ENCODE peak calls at places on chromosomes 11 and 22, in six cellular contexts. One of them, this sample, is unnamed.

GRCh38 chr11:34790620-34791019 is 125.6 kb downstream of the APIP start:
- DNase-seq in kidney: no peak
- DNase-seq in upper lobe of right lung: no peak
- DNase-seq in H7: peak; percentile 18
- DNase-seq in astrocyte of the cerebellum: no peak
- DNase-seq in HCT116: no peak
- DNase-seq in this sample: no peak

GRCh38 chr11:59172345-59173079 is 580 bp downstream of the DTX4 start:
- DNase-seq in H7: peak; percentile 70
- DNase-seq in upper lobe of right lung: peak; percentile 76
- DNase-seq in kidney: peak; percentile 83
- DNase-seq in astrocyte of the cerebellum: no peak
- DNase-seq in HCT116: no peak
- DNase-seq in this sample: no peak

GRCh38 chr22:23418159-23418788 is 161.8 kb downstream of the IGLL1 start:
- DNase-seq in HCT116: no peak
- DNase-seq in astrocyte of the cerebellum: no peak
- DNase-seq in kidney: no peak
- DNase-seq in H7: no peak
- DNase-seq in upper lobe of right lung: no peak
- DNase-seq in this sample: no peak

GRCh38 chr11:118180300-118180703 is 3.9 kb upstream of the SCN2B start:
- DNase-seq in HCT116: peak; percentile 55
- DNase-seq in H7: peak; percentile 71
- DNase-seq in upper lobe of right lung: no peak
- DNase-seq in kidney: no peak
- DNase-seq in astrocyte of the cerebellum: no peak
- DNase-seq in this sample: no peak

GRCh38 chr22:36467042-36467810 is 14.2 kb downstream of the TXN2 start:
- DNase-seq in astrocyte of the cerebellum: peak; percentile 71
- DNase-seq in upper lobe of right lung: no peak
- DNase-seq in H7: no peak
- DNase-seq in kidney: no peak
- DNase-seq in HCT116: peak; percentile 46
- DNase-seq in this sample: no peak

GRCh38 chr11:45089845-45090499 is 56.5 kb upstream of the PRDM11 start:
- DNase-seq in astrocyte of the cerebellum: no peak
- DNase-seq in kidney: peak; percentile 37
- DNase-seq in H7: peak; percentile 55
- DNase-seq in HCT116: no peak
- DNase-seq in upper lobe of right lung: no peak
- DNase-seq in this sample: no peak

GRCh38 chr11:100918551-100919500 is 210.8 kb downstream of the PGR start:
- DNase-seq in kidney: no peak
- DNase-seq in H7: no peak
- DNase-seq in HCT116: no peak
- DNase-seq in astrocyte of the cerebellum: no peak
- DNase-seq in upper lobe of right lung: no peak
- DNase-seq in this sample: no peak

GRCh38 chr11:127675602-127676001 is 675.0 kb upstream of the KIRREL3 start:
- DNase-seq in HCT116: no peak
- DNase-seq in upper lobe of right lung: no peak
- DNase-seq in astrocyte of the cerebellum: no peak
- DNase-seq in kidney: no peak
- DNase-seq in H7: no peak
- DNase-seq in this sample: no peak

GRCh38 chr11:20592741-20593140 is 6.7 kb upstream of the SLC6A5 start:
- DNase-seq in upper lobe of right lung: no peak
- DNase-seq in kidney: no peak
- DNase-seq in H7: no peak
- DNase-seq in astrocyte of the cerebellum: no peak
- DNase-seq in HCT116: no peak
- DNase-seq in this sample: no peak

GRCh38 chr22:29581799-29582198 is 886 bp upstream of the NIPSNAP1 start:
- DNase-seq in H7: no peak
- DNase-seq in astrocyte of the cerebellum: no peak
- DNase-seq in upper lobe of right lung: no peak
- DNase-seq in kidney: no peak
- DNase-seq in HCT116: no peak
- DNase-seq in this sample: no peak

GRCh38 chr11:67022341-67022933 is 497 bp upstream of the SYT12 start:
- DNase-seq in upper lobe of right lung: no peak
- DNase-seq in kidney: peak; percentile 91
- DNase-seq in HCT116: peak; percentile 75
- DNase-seq in astrocyte of the cerebellum: no peak
- DNase-seq in H7: no peak
- DNase-seq in this sample: no peak
- H3K4me3 ChIP-seq in upper lobe of right lung: peak overlapping the region; percentile 12
- H3K4me3 ChIP-seq in kidney: no peak overlapping the region
- H3K4me3 ChIP-seq in HCT116: peak overlapping the region; percentile 37
- H3K4me3 ChIP-seq in astrocyte of the cerebellum: peak overlapping the region; percentile 26
- H3K4me3 ChIP-seq in H7: peak overlapping the region; percentile 42
- H3K4me3 ChIP-seq in this sample: peak overlapping the region; percentile 47

GRCh38 chr22:24695958-24696511 is 78.5 kb downstream of the PIWIL3 start:
- DNase-seq in kidney: peak; percentile 85
- DNase-seq in HCT116: no peak
- DNase-seq in H7: peak; percentile 78
- DNase-seq in upper lobe of right lung: peak; percentile 88
- DNase-seq in astrocyte of the cerebellum: no peak
- DNase-seq in this sample: no peak
- H3K4me3 ChIP-seq in kidney: no peak overlapping the region
- H3K4me3 ChIP-seq in HCT116: no peak overlapping the region
- H3K4me3 ChIP-seq in H7: no peak overlapping the region
- H3K4me3 ChIP-seq in upper lobe of right lung: peak overlapping the region; percentile 35
- H3K4me3 ChIP-seq in astrocyte of the cerebellum: no peak overlapping the region
- H3K4me3 ChIP-seq in this sample: no peak overlapping the region

GRCh38 chr11:93651052-93651451 is 10.4 kb upstream of the CEP295 start:
- DNase-seq in H7: no peak
- DNase-seq in upper lobe of right lung: no peak
- DNase-seq in HCT116: no peak
- DNase-seq in kidney: no peak
- DNase-seq in astrocyte of the cerebellum: no peak
- DNase-seq in this sample: no peak
- H3K4me3 ChIP-seq in H7: no peak overlapping the region
- H3K4me3 ChIP-seq in upper lobe of right lung: no peak overlapping the region
- H3K4me3 ChIP-seq in HCT116: no peak overlapping the region
- H3K4me3 ChIP-seq in kidney: no peak overlapping the region
- H3K4me3 ChIP-seq in astrocyte of the cerebellum: no peak overlapping the region
- H3K4me3 ChIP-seq in this sample: no peak overlapping the region

GRCh38 chr22:39013923-39014722 is at the start of gene APOBEC3C:
- DNase-seq in kidney: peak; percentile 91
- DNase-seq in upper lobe of right lung: peak; percentile 83
- DNase-seq in astrocyte of the cerebellum: peak; percentile 55
- DNase-seq in H7: peak; percentile 81
- DNase-seq in HCT116: peak; percentile 65
- DNase-seq in this sample: peak; percentile 63

GRCh38 chr22:39021552-39022250 is 774 bp downstream of the APOBEC3D start:
- DNase-seq in upper lobe of right lung: no peak
- DNase-seq in astrocyte of the cerebellum: no peak
- DNase-seq in HCT116: no peak
- DNase-seq in kidney: no peak
- DNase-seq in H7: no peak
- DNase-seq in this sample: no peak

GRCh38 chr22:39012525-39013516 is 1.2 kb upstream of the APOBEC3C start:
- DNase-seq in kidney: no peak
- DNase-seq in astrocyte of the cerebellum: no peak
- DNase-seq in H7: no peak
- DNase-seq in upper lobe of right lung: no peak
- DNase-seq in HCT116: no peak
- DNase-seq in this sample: no peak

GRCh38 chr22:39016592-39016991 is 2.5 kb downstream of the APOBEC3C start:
- DNase-seq in astrocyte of the cerebellum: no peak
- DNase-seq in kidney: no peak
- DNase-seq in HCT116: no peak
- DNase-seq in H7: no peak
- DNase-seq in upper lobe of right lung: no peak
- DNase-seq in this sample: no peak

GRCh38 chr22:39017596-39018365 is 3.1 kb upstream of the APOBEC3D start:
- DNase-seq in kidney: no peak
- DNase-seq in HCT116: no peak
- DNase-seq in upper lobe of right lung: no peak
- DNase-seq in astrocyte of the cerebellum: no peak
- DNase-seq in H7: peak; percentile 80
- DNase-seq in this sample: no peak
- H3K4me3 ChIP-seq in kidney: no peak overlapping the region
- H3K4me3 ChIP-seq in HCT116: no peak overlapping the region
- H3K4me3 ChIP-seq in upper lobe of right lung: no peak overlapping the region
- H3K4me3 ChIP-seq in astrocyte of the cerebellum: no peak overlapping the region
- H3K4me3 ChIP-seq in H7: peak overlapping the region; percentile 38
- H3K4me3 ChIP-seq in this sample: no peak overlapping the region

GRCh38 chr11:102267602-102268001 is 49.7 kb upstream of the BIRC3 start:
- DNase-seq in H7: no peak
- DNase-seq in HCT116: no peak
- DNase-seq in upper lobe of right lung: no peak
- DNase-seq in astrocyte of the cerebellum: no peak
- DNase-seq in kidney: no peak
- DNase-seq in this sample: peak; percentile 47
- H3K4me3 ChIP-seq in H7: no peak overlapping the region
- H3K4me3 ChIP-seq in HCT116: peak overlapping the region; percentile 34
- H3K4me3 ChIP-seq in upper lobe of right lung: no peak overlapping the region
- H3K4me3 ChIP-seq in astrocyte of the cerebellum: no peak overlapping the region
- H3K4me3 ChIP-seq in kidney: no peak overlapping the region
- H3K4me3 ChIP-seq in this sample: peak overlapping the region; percentile 46

GRCh38 chr11:65892661-65893317 is 2.3 kb downstream of the CCDC85B start:
- DNase-seq in astrocyte of the cerebellum: no peak
- DNase-seq in kidney: peak; percentile 50
- DNase-seq in HCT116: no peak
- DNase-seq in H7: no peak
- DNase-seq in upper lobe of right lung: no peak
- DNase-seq in this sample: no peak
- H3K4me3 ChIP-seq in astrocyte of the cerebellum: no peak overlapping the region
- H3K4me3 ChIP-seq in kidney: no peak overlapping the region
- H3K4me3 ChIP-seq in HCT116: peak overlapping the region; percentile 53
- H3K4me3 ChIP-seq in H7: no peak overlapping the region
- H3K4me3 ChIP-seq in upper lobe of right lung: peak overlapping the region; percentile 91
- H3K4me3 ChIP-seq in this sample: peak overlapping the region; percentile 50

GRCh38 chr11:128734439-128735224 is 40.8 kb downstream of the FLI1 start:
- DNase-seq in astrocyte of the cerebellum: no peak
- DNase-seq in kidney: no peak
- DNase-seq in HCT116: no peak
- DNase-seq in upper lobe of right lung: peak; percentile 75
- DNase-seq in H7: no peak
- DNase-seq in this sample: no peak
- H3K4me3 ChIP-seq in astrocyte of the cerebellum: no peak overlapping the region
- H3K4me3 ChIP-seq in kidney: no peak overlapping the region
- H3K4me3 ChIP-seq in HCT116: no peak overlapping the region
- H3K4me3 ChIP-seq in upper lobe of right lung: no peak overlapping the region
- H3K4me3 ChIP-seq in H7: no peak overlapping the region
- H3K4me3 ChIP-seq in this sample: no peak overlapping the region

DNA sequence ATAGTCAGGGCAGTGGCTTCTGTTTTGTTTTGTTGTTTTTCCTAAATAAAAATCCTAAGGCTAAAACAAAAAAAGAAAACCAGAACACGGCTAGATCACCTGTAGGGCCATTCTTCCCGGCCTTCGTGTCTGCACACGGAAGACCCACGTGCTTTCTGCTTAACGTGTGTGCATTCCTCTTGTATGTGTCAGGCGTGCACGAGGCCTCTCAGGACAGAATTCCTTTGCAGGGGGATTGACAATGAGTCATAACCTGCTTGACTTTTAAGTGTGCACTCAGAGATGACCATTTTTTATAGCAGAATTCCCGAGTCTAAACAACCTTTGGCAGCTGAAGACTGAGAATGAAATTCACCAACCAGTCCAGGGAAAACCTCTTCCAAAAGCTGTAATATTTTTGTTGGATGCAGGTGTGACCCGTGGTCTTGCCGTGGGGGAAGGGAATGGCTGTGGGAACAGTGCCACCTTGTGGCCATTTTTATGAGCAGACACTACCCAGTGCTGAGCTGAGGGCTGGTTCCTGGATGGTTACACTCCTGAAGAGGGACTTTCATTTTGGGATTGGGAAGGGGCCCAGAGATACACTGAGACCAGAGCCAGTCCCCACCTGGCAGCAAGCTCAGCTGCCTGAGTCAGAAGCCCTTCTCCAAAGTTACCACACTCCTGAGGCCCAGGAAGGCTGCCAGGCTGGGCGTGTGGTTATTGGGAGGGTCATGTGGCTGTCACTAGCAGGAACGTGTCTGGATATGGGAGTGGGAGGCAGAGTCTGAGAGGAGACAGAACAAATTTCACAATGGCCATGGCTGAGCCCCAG is 35.7 kb upstream of the DKK3 start:
- DNase-seq in kidney: peak; percentile 88
- DNase-seq in upper lobe of right lung: peak; percentile 94
- DNase-seq in H7: peak; percentile 77
- DNase-seq in HCT116: peak; percentile 92
- DNase-seq in astrocyte of the cerebellum: peak; percentile 95
- DNase-seq in this sample: peak; percentile 90
- H3K4me3 ChIP-seq in kidney: no peak overlapping the region
- H3K4me3 ChIP-seq in upper lobe of right lung: no peak overlapping the region
- H3K4me3 ChIP-seq in H7: no peak overlapping the region
- H3K4me3 ChIP-seq in HCT116: peak overlapping the region; percentile 27
- H3K4me3 ChIP-seq in astrocyte of the cerebellum: peak overlapping the region; percentile 6
- H3K4me3 ChIP-seq in this sample: peak overlapping the region; percentile 29

DNA sequence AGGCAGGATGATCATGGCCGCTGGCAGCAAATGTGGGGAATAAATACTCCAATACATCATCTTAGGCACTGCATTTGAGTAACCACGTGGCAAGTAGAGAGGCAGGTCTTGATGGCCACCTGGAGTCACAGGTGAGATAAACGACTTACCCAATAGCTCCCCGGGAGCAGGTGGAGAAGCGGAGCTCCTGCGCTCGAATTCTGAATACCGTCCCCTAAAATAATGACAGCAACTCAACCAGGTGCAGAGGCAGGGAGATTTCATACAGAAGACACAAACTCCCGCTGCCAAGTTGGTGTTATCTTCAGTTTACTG is 525 bp downstream of the SLC43A3 start:
- DNase-seq in H7: peak; percentile 54
- DNase-seq in upper lobe of right lung: no peak
- DNase-seq in astrocyte of the cerebellum: no peak
- DNase-seq in kidney: no peak
- DNase-seq in HCT116: no peak
- DNase-seq in this sample: no peak
- H3K4me3 ChIP-seq in H7: peak overlapping the region; percentile 54
- H3K4me3 ChIP-seq in upper lobe of right lung: peak overlapping the region; percentile 56
- H3K4me3 ChIP-seq in astrocyte of the cerebellum: peak overlapping the region; percentile 46
- H3K4me3 ChIP-seq in kidney: peak overlapping the region; percentile 2
- H3K4me3 ChIP-seq in HCT116: peak overlapping the region; percentile 54
- H3K4me3 ChIP-seq in this sample: peak overlapping the region; percentile 32

DNA sequence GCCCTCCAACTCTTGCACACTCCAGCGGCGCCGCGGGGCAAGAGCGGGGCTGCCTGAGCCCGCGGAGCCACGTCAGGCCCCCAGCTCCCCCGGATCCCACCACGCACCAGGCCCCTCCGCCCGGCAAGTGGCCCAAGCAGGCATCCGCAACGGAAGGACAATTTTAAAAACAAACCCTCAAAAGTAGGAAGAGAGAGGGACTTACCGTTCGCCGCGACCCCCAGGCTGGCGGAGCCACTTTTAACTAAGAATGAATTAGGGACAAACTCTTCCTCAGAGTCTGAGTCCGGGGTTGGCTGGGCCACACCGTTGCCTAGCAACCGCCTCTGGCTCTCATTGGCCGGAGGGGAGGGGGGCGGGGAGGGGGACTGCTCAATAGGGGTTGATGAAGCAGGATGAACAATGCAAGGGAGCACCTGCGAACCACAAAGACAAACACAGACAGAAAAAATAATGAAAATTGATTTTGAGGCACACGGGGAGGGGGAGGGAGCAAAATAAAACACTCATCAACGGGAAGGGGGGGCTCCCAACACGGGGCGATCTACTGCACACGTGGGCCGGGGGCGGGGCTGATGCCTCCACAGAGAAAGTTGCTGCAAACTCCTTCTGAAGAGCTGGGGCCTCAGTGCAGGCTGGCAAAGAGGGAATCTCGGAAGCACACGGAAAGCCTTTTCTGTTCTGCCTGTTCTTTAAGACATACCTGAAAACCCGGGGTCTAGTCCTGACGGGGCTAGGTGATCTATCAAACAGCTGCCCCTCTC is 387.5 kb upstream of the NARS2 start:
- DNase-seq in HCT116: no peak
- DNase-seq in upper lobe of right lung: no peak
- DNase-seq in astrocyte of the cerebellum: peak; percentile 18
- DNase-seq in kidney: peak; percentile 79
- DNase-seq in H7: peak; percentile 96
- DNase-seq in this sample: no peak
- H3K4me3 ChIP-seq in HCT116: no peak overlapping the region
- H3K4me3 ChIP-seq in upper lobe of right lung: no peak overlapping the region
- H3K4me3 ChIP-seq in astrocyte of the cerebellum: peak overlapping the region; percentile 35
- H3K4me3 ChIP-seq in kidney: no peak overlapping the region
- H3K4me3 ChIP-seq in H7: peak overlapping the region; percentile 29
- H3K4me3 ChIP-seq in this sample: no peak overlapping the region

This sample was measured in AG09309.